ENCODE peak calls at places on chromosomes 12 and 14, in six cellular contexts. One of them, this sample, is unnamed. For H3K27me3, the result is how much of the 10 kb centered on the place peaks cover.

GRCh38 chr12:82650627-82651337 is 35.9 kb upstream of the TMTC2 start:
- DNase-seq in heart right ventricle: peak
- DNase-seq in prostate gland: no peak
- DNase-seq in brain microvascular endothelial cell: peak
- DNase-seq in cardiac muscle cell: no peak
- DNase-seq in CD8-positive, alpha-beta T cell: no peak
- DNase-seq in this sample: peak

GRCh38 chr14:49945448-49946319 is 52.8 kb downstream of the ARF6 start:
- DNase-seq in brain microvascular endothelial cell: no peak
- DNase-seq in cardiac muscle cell: no peak
- DNase-seq in prostate gland: no peak
- DNase-seq in CD8-positive, alpha-beta T cell: peak
- DNase-seq in heart right ventricle: no peak
- DNase-seq in this sample: no peak

GRCh38 chr12:19846561-19846960 is 407.3 kb downstream of the AEBP2 start:
- DNase-seq in cardiac muscle cell: no peak
- DNase-seq in brain microvascular endothelial cell: peak
- DNase-seq in heart right ventricle: no peak
- DNase-seq in prostate gland: no peak
- DNase-seq in CD8-positive, alpha-beta T cell: no peak
- DNase-seq in this sample: peak

GRCh38 chr14:103104654-103105511 is 10.4 kb downstream of the EXOC3L4 start:
- DNase-seq in brain microvascular endothelial cell: no peak
- DNase-seq in cardiac muscle cell: peak
- DNase-seq in prostate gland: peak
- DNase-seq in heart right ventricle: peak
- DNase-seq in CD8-positive, alpha-beta T cell: peak
- DNase-seq in this sample: no peak

GRCh38 chr14:95993768-95994592 is 45.2 kb upstream of the C14orf132 start:
- DNase-seq in heart right ventricle: peak
- DNase-seq in CD8-positive, alpha-beta T cell: peak
- DNase-seq in brain microvascular endothelial cell: peak
- DNase-seq in prostate gland: peak
- DNase-seq in cardiac muscle cell: peak
- DNase-seq in this sample: peak

GRCh38 chr12:116525418-116526001 is 33.7 kb upstream of the MAP1LC3B2 start:
- DNase-seq in brain microvascular endothelial cell: peak
- DNase-seq in CD8-positive, alpha-beta T cell: no peak
- DNase-seq in prostate gland: peak
- DNase-seq in heart right ventricle: peak
- DNase-seq in cardiac muscle cell: no peak
- DNase-seq in this sample: peak

GRCh38 chr14:75476274-75476995 is 45.8 kb upstream of the BATF start:
- DNase-seq in brain microvascular endothelial cell: no peak
- DNase-seq in cardiac muscle cell: peak
- DNase-seq in CD8-positive, alpha-beta T cell: no peak
- DNase-seq in heart right ventricle: no peak
- DNase-seq in prostate gland: no peak
- DNase-seq in this sample: no peak

GRCh38 chr14:21071225-21072041 is 1.3 kb downstream of the ARHGEF40 start:
- DNase-seq in cardiac muscle cell: peak
- DNase-seq in prostate gland: peak
- DNase-seq in heart right ventricle: peak
- DNase-seq in CD8-positive, alpha-beta T cell: peak
- DNase-seq in brain microvascular endothelial cell: peak
- DNase-seq in this sample: no peak

GRCh38 chr14:78227466-78228077 is 57.4 kb downstream of the NRXN3 start:
- DNase-seq in CD8-positive, alpha-beta T cell: no peak
- DNase-seq in prostate gland: no peak
- DNase-seq in heart right ventricle: no peak
- DNase-seq in cardiac muscle cell: no peak
- DNase-seq in brain microvascular endothelial cell: no peak
- DNase-seq in this sample: no peak

GRCh38 chr12:123278150-123278627 is 6.5 kb upstream of the CDK2AP1 start:
- DNase-seq in CD8-positive, alpha-beta T cell: no peak
- DNase-seq in cardiac muscle cell: no peak
- DNase-seq in heart right ventricle: no peak
- DNase-seq in prostate gland: no peak
- DNase-seq in brain microvascular endothelial cell: no peak
- DNase-seq in this sample: no peak

GRCh38 chr12:104956870-104957301 is 1.2 kb downstream of the SLC41A2 start:
- DNase-seq in heart right ventricle: no peak
- DNase-seq in brain microvascular endothelial cell: no peak
- DNase-seq in CD8-positive, alpha-beta T cell: no peak
- DNase-seq in cardiac muscle cell: no peak
- DNase-seq in prostate gland: no peak
- DNase-seq in this sample: no peak

GRCh38 chr14:99568567-99569560 is 35.1 kb downstream of the CCDC85C start:
- DNase-seq in heart right ventricle: peak
- DNase-seq in prostate gland: peak
- DNase-seq in brain microvascular endothelial cell: no peak
- DNase-seq in CD8-positive, alpha-beta T cell: no peak
- DNase-seq in cardiac muscle cell: peak
- DNase-seq in this sample: no peak

GRCh38 chr14:47155395-47155794 is 503.8 kb upstream of the RPL10L start:
- DNase-seq in CD8-positive, alpha-beta T cell: no peak
- DNase-seq in prostate gland: no peak
- DNase-seq in brain microvascular endothelial cell: no peak
- DNase-seq in cardiac muscle cell: no peak
- DNase-seq in heart right ventricle: no peak
- DNase-seq in this sample: no peak

GRCh38 chr12:130162267-130162666 is at the start of gene FZD10:
- DNase-seq in prostate gland: peak
- DNase-seq in cardiac muscle cell: peak
- DNase-seq in heart right ventricle: peak
- DNase-seq in brain microvascular endothelial cell: no peak
- DNase-seq in CD8-positive, alpha-beta T cell: no peak
- DNase-seq in this sample: no peak

GRCh38 chr14:84036863-84037262 is 1493.1 kb upstream of the FLRT2 start:
- DNase-seq in brain microvascular endothelial cell: peak
- DNase-seq in prostate gland: no peak
- DNase-seq in cardiac muscle cell: no peak
- DNase-seq in heart right ventricle: no peak
- DNase-seq in CD8-positive, alpha-beta T cell: no peak
- DNase-seq in this sample: peak

GRCh38 chr12:6230321-6231110 is 30.3 kb downstream of the CD9 start:
- DNase-seq in heart right ventricle: peak
- DNase-seq in cardiac muscle cell: no peak
- DNase-seq in CD8-positive, alpha-beta T cell: peak
- DNase-seq in prostate gland: peak
- DNase-seq in brain microvascular endothelial cell: no peak
- DNase-seq in this sample: no peak

GRCh38 chr14:22052795-22053194 is 379.2 kb upstream of the OR4E1 start:
- DNase-seq in heart right ventricle: no peak
- DNase-seq in prostate gland: no peak
- DNase-seq in CD8-positive, alpha-beta T cell: peak
- DNase-seq in brain microvascular endothelial cell: no peak
- DNase-seq in cardiac muscle cell: peak
- DNase-seq in this sample: no peak

GRCh38 chr12:63961048-63961447 is 116.5 kb downstream of the SRGAP1 start:
- DNase-seq in brain microvascular endothelial cell: no peak
- DNase-seq in CD8-positive, alpha-beta T cell: no peak
- DNase-seq in prostate gland: no peak
- DNase-seq in heart right ventricle: no peak
- DNase-seq in cardiac muscle cell: no peak
- DNase-seq in this sample: no peak

GRCh38 chr14:50055461-50056228 is 60.7 kb downstream of the VCPKMT start:
- DNase-seq in prostate gland: no peak
- DNase-seq in cardiac muscle cell: no peak
- DNase-seq in brain microvascular endothelial cell: no peak
- DNase-seq in CD8-positive, alpha-beta T cell: no peak
- DNase-seq in heart right ventricle: no peak
- DNase-seq in this sample: no peak

GRCh38 chr12:21662122-21662792 is 4.6 kb upstream of the LDHB start:
- DNase-seq in CD8-positive, alpha-beta T cell: no peak
- DNase-seq in heart right ventricle: no peak
- DNase-seq in cardiac muscle cell: no peak
- DNase-seq in prostate gland: no peak
- DNase-seq in brain microvascular endothelial cell: no peak
- DNase-seq in this sample: no peak

GRCh38 chr14:39310071-39310470 is 76.4 kb downstream of the MIA2 start:
- DNase-seq in cardiac muscle cell: no peak
- DNase-seq in CD8-positive, alpha-beta T cell: no peak
- DNase-seq in heart right ventricle: no peak
- DNase-seq in prostate gland: no peak
- DNase-seq in brain microvascular endothelial cell: no peak
- DNase-seq in this sample: no peak

GRCh38 chr12:62562892-62563291 is 96.3 kb downstream of the MON2 start:
- DNase-seq in prostate gland: no peak
- DNase-seq in CD8-positive, alpha-beta T cell: no peak
- DNase-seq in cardiac muscle cell: no peak
- DNase-seq in brain microvascular endothelial cell: peak
- DNase-seq in heart right ventricle: no peak
- DNase-seq in this sample: no peak

GRCh38 chr14:21978184-21978998 is 304.8 kb upstream of the OR4E1 start:
- DNase-seq in CD8-positive, alpha-beta T cell: peak
- DNase-seq in prostate gland: no peak
- DNase-seq in brain microvascular endothelial cell: peak
- DNase-seq in heart right ventricle: no peak
- DNase-seq in cardiac muscle cell: peak
- DNase-seq in this sample: no peak

GRCh38 chr12:52005903-52006703 is 643 bp upstream of the TAMALIN start:
- DNase-seq in brain microvascular endothelial cell: no peak
- DNase-seq in cardiac muscle cell: peak
- DNase-seq in prostate gland: no peak
- DNase-seq in heart right ventricle: peak
- DNase-seq in CD8-positive, alpha-beta T cell: peak
- DNase-seq in this sample: no peak

GRCh38 chr12:69828897-69829296 is 3.9 kb downstream of the MYRFL start:
- DNase-seq in cardiac muscle cell: no peak
- DNase-seq in heart right ventricle: no peak
- DNase-seq in brain microvascular endothelial cell: no peak
- DNase-seq in prostate gland: no peak
- DNase-seq in CD8-positive, alpha-beta T cell: no peak
- DNase-seq in this sample: no peak

GRCh38 chr14:73055251-73055650 is 3.1 kb upstream of the RBM25 start:
- DNase-seq in cardiac muscle cell: no peak
- DNase-seq in prostate gland: no peak
- DNase-seq in CD8-positive, alpha-beta T cell: no peak
- DNase-seq in heart right ventricle: no peak
- DNase-seq in brain microvascular endothelial cell: no peak
- DNase-seq in this sample: no peak

GRCh38 chr14:23930742-23931141 is 22.8 kb upstream of the DHRS4 start:
- DNase-seq in cardiac muscle cell: no peak
- DNase-seq in prostate gland: no peak
- DNase-seq in brain microvascular endothelial cell: peak
- DNase-seq in heart right ventricle: no peak
- DNase-seq in CD8-positive, alpha-beta T cell: no peak
- DNase-seq in this sample: no peak

GRCh38 chr14:96062010-96062409 is 22.8 kb downstream of the C14orf132 start:
- DNase-seq in heart right ventricle: no peak
- DNase-seq in cardiac muscle cell: no peak
- DNase-seq in prostate gland: no peak
- DNase-seq in brain microvascular endothelial cell: no peak
- DNase-seq in CD8-positive, alpha-beta T cell: no peak
- DNase-seq in this sample: no peak

GRCh38 chr14:70755655-70756054 is 53.7 kb downstream of the MAP3K9 start:
- DNase-seq in prostate gland: peak
- DNase-seq in heart right ventricle: no peak
- DNase-seq in brain microvascular endothelial cell: no peak
- DNase-seq in cardiac muscle cell: no peak
- DNase-seq in CD8-positive, alpha-beta T cell: no peak
- DNase-seq in this sample: no peak

GRCh38 chr12:102879144-102879763 is 37.8 kb downstream of the PAH start:
- DNase-seq in brain microvascular endothelial cell: peak
- DNase-seq in cardiac muscle cell: peak
- DNase-seq in prostate gland: peak
- DNase-seq in heart right ventricle: no peak
- DNase-seq in CD8-positive, alpha-beta T cell: no peak
- DNase-seq in this sample: peak
- TF ChIP-seq CTCF in brain microvascular endothelial cell: peak
- TF ChIP-seq CTCF in cardiac muscle cell: peak
- TF ChIP-seq CTCF in prostate gland: no peak
- TF ChIP-seq CTCF in heart right ventricle: no peak
- TF ChIP-seq CTCF in CD8-positive, alpha-beta T cell: no peak
- TF ChIP-seq CTCF in this sample: peak

GRCh38 chr14:93787465-93788306 is 599 bp downstream of the PRIMA1 start:
- DNase-seq in prostate gland: no peak
- DNase-seq in brain microvascular endothelial cell: no peak
- DNase-seq in heart right ventricle: no peak
- DNase-seq in cardiac muscle cell: peak
- DNase-seq in CD8-positive, alpha-beta T cell: no peak
- DNase-seq in this sample: no peak
- H3K4me3 ChIP-seq in prostate gland: peak
- H3K4me3 ChIP-seq in brain microvascular endothelial cell: no peak
- H3K4me3 ChIP-seq in heart right ventricle: peak
- H3K4me3 ChIP-seq in cardiac muscle cell: peak
- H3K4me3 ChIP-seq in CD8-positive, alpha-beta T cell: no peak
- H3K4me3 ChIP-seq in this sample: no peak

GRCh38 chr14:37602605-37603453 is 7.4 kb downstream of the TTC6 start:
- DNase-seq in heart right ventricle: no peak
- DNase-seq in brain microvascular endothelial cell: no peak
- DNase-seq in prostate gland: no peak
- DNase-seq in CD8-positive, alpha-beta T cell: no peak
- DNase-seq in cardiac muscle cell: no peak
- DNase-seq in this sample: no peak
- H3K27me3 ChIP-seq in heart right ventricle: half or more
- H3K27me3 ChIP-seq in brain microvascular endothelial cell: half or more
- H3K27me3 ChIP-seq in prostate gland: under half
- H3K27me3 ChIP-seq in CD8-positive, alpha-beta T cell: under half
- H3K27me3 ChIP-seq in cardiac muscle cell: half or more
- H3K27me3 ChIP-seq in this sample: half or more

GRCh38 chr12:102512523-102512922 is 32.2 kb upstream of the IGF1 start:
- DNase-seq in brain microvascular endothelial cell: no peak
- DNase-seq in prostate gland: no peak
- DNase-seq in CD8-positive, alpha-beta T cell: no peak
- DNase-seq in heart right ventricle: no peak
- DNase-seq in cardiac muscle cell: no peak
- DNase-seq in this sample: no peak

GRCh38 chr12:102513272-102513671 is 32.9 kb upstream of the IGF1 start:
- DNase-seq in cardiac muscle cell: no peak
- DNase-seq in prostate gland: no peak
- DNase-seq in CD8-positive, alpha-beta T cell: no peak
- DNase-seq in brain microvascular endothelial cell: no peak
- DNase-seq in heart right ventricle: no peak
- DNase-seq in this sample: no peak

GRCh38 chr12:102511575-102511974 is 31.2 kb upstream of the IGF1 start:
- DNase-seq in CD8-positive, alpha-beta T cell: no peak
- DNase-seq in brain microvascular endothelial cell: no peak
- DNase-seq in prostate gland: no peak
- DNase-seq in heart right ventricle: no peak
- DNase-seq in cardiac muscle cell: no peak
- DNase-seq in this sample: no peak

GRCh38 chr12:102514696-102515095 is 34.3 kb upstream of the IGF1 start:
- DNase-seq in prostate gland: no peak
- DNase-seq in CD8-positive, alpha-beta T cell: no peak
- DNase-seq in brain microvascular endothelial cell: no peak
- DNase-seq in heart right ventricle: no peak
- DNase-seq in cardiac muscle cell: no peak
- DNase-seq in this sample: no peak

DNA sequence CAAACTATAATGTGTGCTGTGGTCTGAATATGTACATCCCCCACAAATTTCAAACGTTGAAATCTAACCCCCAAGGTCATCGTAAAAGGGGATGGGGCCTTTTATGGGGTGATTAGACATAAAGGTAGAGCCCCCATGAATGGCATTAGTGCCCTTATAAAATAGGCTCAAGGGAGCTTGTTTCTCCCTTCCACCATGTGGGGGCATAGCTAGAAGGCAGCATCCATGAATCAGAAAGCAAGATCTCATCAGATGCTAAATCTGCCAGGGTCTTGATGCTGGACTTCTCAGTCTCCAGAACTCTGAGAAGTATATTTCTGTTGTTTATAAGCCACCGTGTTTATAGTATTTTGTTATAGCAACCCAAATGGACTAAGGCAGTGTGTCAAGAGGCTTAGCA is 33.4 kb upstream of the IGF1 start:
- DNase-seq in cardiac muscle cell: no peak
- DNase-seq in heart right ventricle: no peak
- DNase-seq in CD8-positive, alpha-beta T cell: no peak
- DNase-seq in prostate gland: no peak
- DNase-seq in brain microvascular endothelial cell: no peak
- DNase-seq in this sample: no peak
- TF ChIP-seq CTCF in cardiac muscle cell: no peak
- TF ChIP-seq CTCF in heart right ventricle: no peak
- TF ChIP-seq CTCF in CD8-positive, alpha-beta T cell: no peak
- TF ChIP-seq CTCF in prostate gland: no peak
- TF ChIP-seq CTCF in brain microvascular endothelial cell: peak
- TF ChIP-seq CTCF in this sample: peak

This sample was measured in kidney epithelial cell.